ENCODE peak calls at places on chromosomes 12 and 14, in ten cellular contexts. C, W, F, H, E, U, A, L, Y and N are unnamed samples.

GRCh38 chr12:65278576-65279386 is at the start of gene MSRB3:
- DNase-seq in C (peak), W (peak), F (peak), H (peak), E (peak), U (peak), A (no peak), L (peak), Y (peak), N (peak)

GRCh38 chr12:31966558-31967205 is 7.5 kb downstream of the RESF1 start:
- DNase-seq in C (no peak), W (no peak), F (no peak), H (no peak), E (no peak), U (no peak), A (no peak), L (no peak), Y (peak), N (no peak)

GRCh38 chr12:32400114-32400672 is 835 bp downstream of the FGD4 start:
- DNase-seq in C (no peak), W (no peak), F (no peak), H (no peak), E (peak), U (peak), A (no peak), L (no peak), Y (peak), N (no peak)

GRCh38 chr12:52813885-52814709 is at the start of gene KRT4:
- DNase-seq in C (no peak), W (no peak), F (no peak), H (no peak), E (no peak), U (no peak), A (no peak), L (no peak), Y (no peak), N (no peak)

GRCh38 chr12:38138225-38139221 is 178.1 kb upstream of the ALG10B start:
- DNase-seq in C (peak), W (peak), F (peak), H (peak), E (peak), U (peak), A (peak), L (peak), Y (peak), N (peak)

GRCh38 chr12:132360906-132361777 is 31.8 kb upstream of the GALNT9 start:
- DNase-seq in C (peak), W (no peak), F (no peak), H (no peak), E (no peak), U (no peak), A (no peak), L (no peak), Y (no peak), N (no peak)

GRCh38 chr12:113120670-113121370 is 14.7 kb downstream of the RASAL1 start:
- DNase-seq in C (no peak), W (no peak), F (no peak), H (no peak), E (no peak), U (no peak), A (no peak), L (no peak), Y (no peak), N (no peak)

GRCh38 chr14:47705683-47706082 is 30.3 kb upstream of the MDGA2 start:
- DNase-seq in C (no peak), W (no peak), F (no peak), H (peak), E (no peak), U (no peak), A (no peak), L (no peak), Y (no peak), N (no peak)

GRCh38 chr14:29637406-29637805 is 290.2 kb downstream of the PRKD1 start:
- DNase-seq in C (peak), W (no peak), F (peak), H (no peak), E (no peak), U (no peak), A (no peak), L (no peak), Y (peak), N (peak)

GRCh38 chr14:92994942-92995341 is 72.0 kb downstream of the CHGA start:
- DNase-seq in C (no peak), W (no peak), F (no peak), H (no peak), E (no peak), U (no peak), A (no peak), L (no peak), Y (no peak), N (no peak)

GRCh38 chr14:106013879-106014376 is 487.5 kb downstream of the TMEM121 start:
- DNase-seq in C (no peak), W (no peak), F (no peak), H (no peak), E (no peak), U (no peak), A (no peak), L (no peak), Y (no peak), N (no peak)

GRCh38 chr14:59507063-59507751 is 22.9 kb downstream of the JKAMP start:
- DNase-seq in C (no peak), W (peak), F (peak), H (peak), E (peak), U (peak), A (no peak), L (peak), Y (peak), N (no peak)

GRCh38 chr12:124114316-124114715 is 141.3 kb downstream of the ZNF664 start:
- DNase-seq in C (no peak), W (no peak), F (no peak), H (no peak), E (no peak), U (no peak), A (no peak), L (no peak), Y (no peak), N (peak)

GRCh38 chr14:52706286-52706685 is 714 bp upstream of the PSMC6 start:
- DNase-seq in C (no peak), W (peak), F (no peak), H (no peak), E (no peak), U (no peak), A (no peak), L (no peak), Y (peak), N (no peak)

GRCh38 chr14:74240794-74241610 is 1.8 kb downstream of the VSX2 start:
- DNase-seq in C (no peak), W (no peak), F (no peak), H (no peak), E (no peak), U (no peak), A (no peak), L (no peak), Y (peak), N (no peak)
- H3K4me3 ChIP-seq in C (peak), W (no peak), F (no peak), H (no peak), E (peak), U (no peak), A (peak), L (no peak), Y (no peak), N (peak)

DNA sequence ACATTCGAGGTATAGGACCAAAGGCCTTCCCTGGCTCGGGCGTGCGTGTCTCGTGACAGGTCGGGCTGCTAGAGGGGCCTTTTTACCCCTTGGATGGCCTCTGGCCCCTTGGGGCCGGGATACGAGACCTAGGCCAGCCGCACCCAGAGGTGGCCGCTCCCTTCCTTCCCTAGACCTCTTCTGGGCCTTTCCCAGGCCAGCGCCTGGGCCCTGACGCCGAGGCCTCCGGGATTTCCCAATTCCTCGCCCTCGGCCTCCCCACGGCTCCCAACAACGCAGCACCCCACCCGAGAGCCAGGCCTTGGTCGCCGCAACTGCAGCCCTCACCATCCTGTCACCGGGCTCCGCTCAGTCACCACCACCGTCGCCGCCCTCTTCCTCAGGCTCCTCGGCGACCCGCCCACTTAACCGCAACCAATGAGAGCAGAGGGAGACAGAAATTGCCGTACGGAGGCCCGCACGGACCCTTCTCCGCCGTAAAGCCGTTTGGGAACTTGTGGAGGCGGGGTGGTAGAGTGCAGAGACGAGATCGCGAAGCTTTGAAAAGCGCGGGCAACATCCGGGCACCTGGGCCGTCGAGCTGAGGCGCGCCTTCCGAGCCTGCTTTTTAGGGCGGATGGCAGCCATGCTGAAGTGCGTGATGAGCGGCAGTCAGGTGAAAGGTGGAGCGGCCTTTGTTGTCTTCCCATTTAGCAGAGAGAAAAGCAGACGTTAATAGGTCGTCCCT is at the start of the genes RAD9B and VPS29:
- DNase-seq in C (peak), W (peak), F (peak), H (peak), E (peak), U (peak), A (peak), L (peak), Y (peak), N (peak)
- TF ChIP-seq POLR2A in C (peak), W (peak), F (peak), H (peak), E (peak), U (peak), A (peak), L (peak), Y (peak), N (no peak)

GRCh38 chr12:6904280-6905276 is at the start of gene LRRC23:
- DNase-seq in C (peak), W (peak), F (peak), H (peak), E (peak), U (peak), A (peak), L (peak), Y (peak), N (peak)

GRCh38 chr12:6899837-6900519 is 4.6 kb upstream of the LRRC23 start:
- DNase-seq in C (no peak), W (peak), F (peak), H (peak), E (no peak), U (no peak), A (peak), L (peak), Y (peak), N (no peak)

GRCh38 chr12:6905414-6906040 is 905 bp downstream of the LRRC23 start:
- DNase-seq in C (no peak), W (no peak), F (no peak), H (no peak), E (no peak), U (no peak), A (no peak), L (no peak), Y (no peak), N (no peak)

GRCh38 chr12:6902448-6902847 is 2.2 kb upstream of the LRRC23 start:
- DNase-seq in C (no peak), W (no peak), F (no peak), H (no peak), E (no peak), U (no peak), A (no peak), L (no peak), Y (no peak), N (no peak)

GRCh38 chr12:6903712-6904111 is 910 bp upstream of the LRRC23 start:
- DNase-seq in C (no peak), W (peak), F (no peak), H (no peak), E (no peak), U (no peak), A (no peak), L (no peak), Y (no peak), N (no peak)
- H3K4me3 ChIP-seq in C (no peak), W (no peak), F (no peak), H (no peak), E (no peak), U (no peak), A (no peak), L (no peak), Y (no peak), N (no peak)

DNA sequence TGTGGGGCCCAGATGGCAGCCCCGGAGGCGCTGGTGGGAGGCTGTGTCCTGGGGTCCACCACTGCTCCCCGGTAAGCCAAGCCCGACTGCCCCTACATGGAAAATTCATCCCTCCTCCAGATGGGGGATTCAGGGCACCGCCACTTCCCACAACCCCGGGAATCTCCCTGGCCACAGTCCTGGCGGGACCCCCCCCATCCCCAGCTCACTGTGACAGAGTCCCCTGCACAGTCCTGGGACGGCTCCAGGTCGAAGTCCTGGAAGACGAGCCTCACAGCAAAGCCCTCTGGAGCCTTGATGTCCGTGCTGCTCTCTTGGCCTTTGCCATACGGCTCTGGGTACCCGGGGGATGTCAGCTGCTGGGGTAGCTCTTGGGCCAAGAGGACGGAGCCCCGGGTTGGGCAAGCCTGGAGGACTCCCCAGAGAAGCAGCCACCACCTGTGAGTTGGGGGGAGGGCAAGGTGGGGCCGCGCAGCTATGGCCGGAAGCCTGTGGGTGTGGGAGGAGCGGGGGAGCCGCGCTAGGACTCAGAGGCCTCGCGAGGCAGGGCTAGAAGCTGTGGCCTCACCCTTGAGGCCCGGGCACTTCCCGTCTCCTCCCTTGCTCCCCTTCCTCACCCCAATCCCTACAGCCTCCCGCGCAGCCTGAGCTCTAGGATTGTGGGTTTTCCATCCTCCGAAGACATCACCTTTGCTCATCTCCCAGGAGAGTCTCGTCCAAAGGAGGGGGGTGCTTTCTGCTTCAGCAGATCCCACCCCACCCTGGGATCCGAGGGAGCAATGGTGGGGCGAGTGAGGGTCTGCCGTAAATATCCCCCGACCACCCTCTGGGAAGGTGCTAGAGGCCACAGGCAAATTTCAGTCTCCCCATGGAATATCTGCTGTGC is 729 bp downstream of the C1RL start:
- DNase-seq in C (peak), W (peak), F (peak), H (peak), E (peak), U (peak), A (peak), L (peak), Y (peak), N (peak)
- TF ChIP-seq POLR2A in C (peak), W (peak), F (peak), H (peak), E (peak), U (peak), A (peak), L (peak), Y (peak), N (no peak)

GRCh38 chr12:55720894-55721444 is 776 bp downstream of the RDH5 start:
- DNase-seq in C (no peak), W (peak), F (peak), H (peak), E (peak), U (peak), A (no peak), L (peak), Y (peak), N (no peak)
- H3K4me3 ChIP-seq in C (no peak), W (no peak), F (no peak), H (peak), E (no peak), U (no peak), A (peak), L (no peak), Y (no peak), N (no peak)

GRCh38 chr14:21025374-21026151 is 702 bp upstream of the NDRG2 start:
- DNase-seq in C (peak), W (no peak), F (peak), H (no peak), E (no peak), U (no peak), A (peak), L (peak), Y (no peak), N (peak)

GRCh38 chr14:21026251-21026987 is 1.6 kb upstream of the NDRG2 start:
- DNase-seq in C (peak), W (no peak), F (no peak), H (no peak), E (no peak), U (no peak), A (no peak), L (peak), Y (no peak), N (no peak)

GRCh38 chr14:21023174-21023573 is 1.7 kb downstream of the NDRG2 start:
- DNase-seq in C (no peak), W (no peak), F (no peak), H (no peak), E (no peak), U (no peak), A (no peak), L (no peak), Y (no peak), N (peak)

GRCh38 chr14:21023817-21024667 is 819 bp downstream of the NDRG2 start:
- DNase-seq in C (no peak), W (no peak), F (no peak), H (peak), E (no peak), U (no peak), A (peak), L (no peak), Y (no peak), N (no peak)

GRCh38 chr14:21024668-21025373 is at the start of gene NDRG2:
- DNase-seq in C (peak), W (peak), F (peak), H (peak), E (peak), U (no peak), A (peak), L (peak), Y (no peak), N (peak)
- TF ChIP-seq POLR2A in C (no peak), W (no peak), F (peak), H (peak), E (no peak), U (no peak), A (peak), L (peak), Y (no peak), N (no peak)

GRCh38 chr12:63848450-63848849 is 4.0 kb downstream of the SRGAP1 start:
- DNase-seq in C (no peak), W (no peak), F (no peak), H (no peak), E (no peak), U (no peak), A (no peak), L (no peak), Y (no peak), N (no peak)

GRCh38 chr12:63843613-63844390 is 698 bp upstream of the SRGAP1 start:
- DNase-seq in C (peak), W (peak), F (peak), H (peak), E (peak), U (peak), A (peak), L (peak), Y (peak), N (peak)

GRCh38 chr12:63844391-63845341 is at the start of gene SRGAP1:
- DNase-seq in C (peak), W (peak), F (peak), H (peak), E (no peak), U (no peak), A (no peak), L (peak), Y (peak), N (peak)

GRCh38 chr12:63845726-63846125 is 1.2 kb downstream of the SRGAP1 start:
- DNase-seq in C (no peak), W (no peak), F (no peak), H (peak), E (no peak), U (no peak), A (no peak), L (no peak), Y (peak), N (no peak)

DNA sequence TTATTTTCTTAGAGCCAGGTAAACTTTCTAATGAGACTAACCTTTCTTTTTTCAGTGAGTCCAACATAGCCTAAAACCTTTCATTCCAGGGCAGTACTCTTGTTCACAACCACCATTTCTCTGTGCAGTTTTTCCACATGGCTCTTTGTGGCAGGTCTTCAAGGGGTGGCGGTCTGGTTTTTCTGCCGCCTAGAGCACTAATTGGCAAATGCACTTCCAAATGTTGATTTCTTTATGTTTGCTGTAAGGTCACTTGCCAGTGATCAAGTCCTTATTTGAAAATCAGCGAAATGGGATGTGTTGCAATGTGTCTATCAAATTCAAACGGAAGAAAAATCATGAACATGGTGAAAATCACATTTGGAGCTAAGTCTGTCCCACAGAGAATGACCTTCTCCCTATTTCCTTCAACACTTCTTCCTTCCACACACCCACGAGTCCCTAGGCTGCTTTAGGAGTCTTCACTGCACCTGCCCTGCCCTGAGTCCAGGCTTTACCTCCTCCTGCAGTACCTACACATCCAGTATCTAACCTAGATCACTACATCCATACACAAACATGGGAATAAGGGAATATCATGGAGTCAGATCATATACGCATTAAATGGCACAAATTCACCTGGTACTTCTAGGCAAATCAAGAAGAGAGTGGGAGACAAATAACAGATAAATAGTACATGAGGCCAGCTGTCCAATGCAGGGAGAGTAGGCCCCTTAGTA is 1.9 kb downstream of the SRGAP1 start:
- DNase-seq in C (no peak), W (no peak), F (no peak), H (no peak), E (no peak), U (no peak), A (no peak), L (no peak), Y (peak), N (no peak)
- H3K4me3 ChIP-seq in C (no peak), W (no peak), F (peak), H (peak), E (peak), U (peak), A (peak), L (peak), Y (no peak), N (no peak)

DNA sequence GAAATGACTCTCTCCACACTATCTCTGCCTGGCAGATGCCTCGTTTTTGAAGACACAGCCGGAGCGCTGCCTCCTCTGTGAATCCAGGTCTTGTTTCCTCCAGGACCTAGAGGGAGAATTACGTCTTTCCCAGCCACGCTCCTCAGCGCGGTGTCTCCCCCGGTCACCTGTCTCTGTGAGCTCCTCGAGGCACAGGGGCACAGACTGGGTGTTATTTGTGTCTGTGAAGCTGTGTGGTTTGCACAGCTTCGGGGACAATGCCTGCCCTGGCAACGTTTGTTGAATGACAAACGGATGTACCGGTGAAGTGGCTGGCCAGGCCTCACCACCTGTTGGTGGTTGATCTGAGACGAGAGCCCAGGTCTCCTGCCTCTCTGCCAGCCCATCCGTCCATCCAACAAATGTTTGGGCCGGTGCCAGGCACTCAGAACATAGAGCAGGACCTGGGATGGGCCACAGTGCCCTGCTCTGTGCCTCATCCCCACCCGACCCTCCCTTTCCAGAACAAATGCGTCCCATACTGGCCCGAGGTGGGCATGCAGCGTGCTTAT is 6.1 kb downstream of the PTPN6 start:
- DNase-seq in C (no peak), W (no peak), F (no peak), H (no peak), E (no peak), U (no peak), A (no peak), L (no peak), Y (no peak), N (no peak)
- TF ChIP-seq POLR2A in C (no peak), W (no peak), F (no peak), H (no peak), E (no peak), U (no peak), A (no peak), L (no peak), Y (no peak), N (no peak)